ENCODE peak calls at places on chromosomes 13 and 19, in four cellular contexts. T is HepG2, D is NT2/D1, B is H1. I is an unnamed sample.

GRCh38 chr19:48507911-48508439 is 3.7 kb downstream of the LMTK3 start:
- DNase-seq in D (no peak), B (no peak), T (no peak), I (no peak)

GRCh38 chr19:38792250-38793111 is 3.5 kb downstream of the LGALS7B start:
- DNase-seq in B (no peak), T (no peak), D (no peak), I (no peak)

GRCh38 chr19:52941941-52942370 is 18.7 kb upstream of the ZNF888 start:
- DNase-seq in B (no peak), T (no peak), D (no peak), I (peak; percentile 7)

GRCh38 chr19:35474104-35474503 is 16.2 kb downstream of the KRTDAP start:
- DNase-seq in D (no peak), B (no peak), T (no peak), I (no peak)

GRCh38 chr19:30060872-30061556 is 119.0 kb downstream of the URI1 start:
- DNase-seq in T (no peak), D (no peak), B (no peak), I (peak; percentile 60)

GRCh38 chr13:63481334-63481733 is 2065.7 kb upstream of the PCDH20 start:
- DNase-seq in D (no peak), T (no peak), B (no peak), I (peak; percentile 63)

GRCh38 chr13:111519041-111519440 is 198.6 kb downstream of the TEX29 start:
- DNase-seq in B (no peak), D (no peak), T (no peak), I (no peak)

GRCh38 chr13:111183959-111184684 is 69.0 kb downstream of the ARHGEF7 start:
- DNase-seq in D (no peak), T (no peak), B (no peak), I (no peak)

GRCh38 chr13:100526299-100527030 is 62.1 kb downstream of the GGACT start:
- DNase-seq in B (no peak), D (no peak), T (no peak), I (no peak)

GRCh38 chr19:21698215-21698614 is 69.2 kb downstream of the ZNF100 start:
- DNase-seq in T (peak; percentile 4), D (peak; percentile 18), B (no peak), I (no peak)
- TF ChIP-seq SUZ12 in T (no peak), D (no peak), B (no peak), I (no peak)

DNA sequence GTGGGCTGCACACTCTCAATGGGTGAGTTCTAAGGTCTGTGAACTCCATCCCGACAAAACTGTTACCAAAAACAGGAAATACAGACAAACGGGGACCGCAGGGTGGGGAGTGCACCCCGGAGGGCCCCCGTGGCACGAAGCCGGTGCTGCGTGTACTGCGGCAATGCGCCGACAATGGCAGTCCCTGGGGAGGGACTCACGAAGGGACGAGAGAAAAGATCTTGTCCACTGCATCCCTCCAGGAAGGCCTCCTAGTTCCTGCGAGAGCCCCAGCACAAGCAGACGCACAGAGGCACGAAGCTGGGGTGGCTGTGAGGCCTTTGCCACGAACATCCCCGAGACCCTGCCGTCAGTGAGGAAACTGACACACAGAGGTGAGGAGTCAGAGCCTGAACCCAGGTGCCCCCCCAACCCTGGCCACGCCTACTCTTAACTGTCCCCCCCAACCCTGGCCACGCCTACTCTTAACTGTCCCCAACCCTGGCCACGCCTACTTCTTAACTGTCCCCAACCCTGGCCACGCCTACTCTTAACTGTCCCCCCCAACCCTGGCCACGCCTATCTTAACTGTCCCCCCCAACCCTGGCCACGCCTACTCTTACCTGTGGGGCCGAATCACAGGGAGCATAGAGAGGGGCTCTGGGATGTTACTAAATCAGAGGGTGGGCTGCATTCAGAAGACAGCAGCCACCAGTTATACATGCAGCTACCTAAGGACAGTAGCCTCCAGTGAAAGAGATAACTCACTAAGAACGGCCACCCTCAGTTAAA is 4.2 kb downstream of the MED16 start:
- DNase-seq in D (no peak), T (no peak), B (no peak), I (no peak)
- TF ChIP-seq SUZ12 in D (no peak), T (no peak), B (no peak), I (no peak)

GRCh38 chr13:45104294-45104693 is 16.0 kb upstream of the GTF2F2 start:
- DNase-seq in D (no peak), B (no peak), T (no peak), I (no peak)

GRCh38 chr13:45100855-45101254 is 19.5 kb upstream of the GTF2F2 start:
- DNase-seq in B (no peak), T (no peak), D (no peak), I (no peak)

GRCh38 chr13:45102136-45102802 is 18.0 kb upstream of the GTF2F2 start:
- DNase-seq in B (no peak), D (no peak), T (no peak), I (no peak)

GRCh38 chr13:45105895-45106294 is 14.4 kb upstream of the GTF2F2 start:
- DNase-seq in B (no peak), D (no peak), T (no peak), I (no peak)

GRCh38 chr13:45101327-45102018 is 18.8 kb upstream of the GTF2F2 start:
- DNase-seq in T (no peak), D (peak; percentile 32), B (no peak), I (no peak)
- TF ChIP-seq SUZ12 in T (no peak), D (no peak), B (no peak), I (no peak)

DNA sequence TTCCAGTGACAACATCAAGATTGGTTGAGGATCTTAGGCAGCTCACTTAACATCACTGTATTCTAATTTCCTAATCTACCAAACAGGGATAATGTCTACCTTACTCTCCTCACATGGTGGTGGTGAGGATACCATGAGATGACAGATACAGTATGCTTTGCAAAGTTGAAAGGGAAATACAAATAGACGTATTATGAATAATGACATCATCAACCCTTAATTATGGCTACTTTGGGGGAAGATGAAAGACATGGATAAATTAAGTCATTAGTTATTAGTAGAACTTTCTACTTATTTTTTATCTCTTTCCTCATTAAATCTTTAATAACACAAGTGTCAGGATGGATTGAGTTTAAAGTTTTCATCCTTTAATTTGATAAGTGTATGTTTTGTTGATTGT is 532.5 kb downstream of the KLF12 start:
- DNase-seq in D (no peak), B (no peak), T (no peak), I (no peak)
- TF ChIP-seq SUZ12 in D (no peak), B (no peak), T (no peak), I (no peak)

DNA sequence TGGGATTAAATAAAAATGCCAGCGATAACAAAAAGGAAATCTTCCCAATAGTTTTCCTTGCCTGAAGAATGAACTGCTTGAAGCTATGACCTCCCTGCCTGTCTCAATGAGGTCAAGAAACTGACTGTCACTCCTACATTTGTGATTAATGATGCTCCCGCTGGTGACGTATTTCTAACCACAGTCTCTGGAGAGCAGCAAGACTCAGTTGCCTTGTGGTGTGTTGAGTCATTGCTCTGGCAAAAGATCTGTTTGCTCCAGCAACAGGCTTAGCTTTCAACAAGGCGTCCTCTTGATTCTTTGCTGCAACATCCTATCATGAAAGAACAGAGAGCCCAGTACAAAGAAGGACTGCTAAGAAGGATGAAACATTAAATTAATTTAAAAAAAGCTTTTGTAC is 1051.4 kb downstream of the DIAPH3 start:
- DNase-seq in B (no peak), T (no peak), D (no peak), I (no peak)
- TF ChIP-seq SUZ12 in B (no peak), T (no peak), D (no peak), I (no peak)

GRCh38 chr19:8367327-8368001 is 3.5 kb downstream of the ANGPTL4 start:
- DNase-seq in T (no peak), B (peak; percentile 43), D (no peak), I (peak; percentile 45)

GRCh38 chr19:8370176-8371010 is 6.4 kb downstream of the ANGPTL4 start:
- DNase-seq in D (no peak), T (no peak), B (no peak), I (no peak)

GRCh38 chr19:8373867-8374813 is 10.2 kb downstream of the ANGPTL4 start:
- DNase-seq in T (peak; percentile 98), B (no peak), D (no peak), I (no peak)

GRCh38 chr19:8368136-8368535 is 4.2 kb downstream of the ANGPTL4 start:
- DNase-seq in T (no peak), B (no peak), D (no peak), I (peak; percentile 4)

DNA sequence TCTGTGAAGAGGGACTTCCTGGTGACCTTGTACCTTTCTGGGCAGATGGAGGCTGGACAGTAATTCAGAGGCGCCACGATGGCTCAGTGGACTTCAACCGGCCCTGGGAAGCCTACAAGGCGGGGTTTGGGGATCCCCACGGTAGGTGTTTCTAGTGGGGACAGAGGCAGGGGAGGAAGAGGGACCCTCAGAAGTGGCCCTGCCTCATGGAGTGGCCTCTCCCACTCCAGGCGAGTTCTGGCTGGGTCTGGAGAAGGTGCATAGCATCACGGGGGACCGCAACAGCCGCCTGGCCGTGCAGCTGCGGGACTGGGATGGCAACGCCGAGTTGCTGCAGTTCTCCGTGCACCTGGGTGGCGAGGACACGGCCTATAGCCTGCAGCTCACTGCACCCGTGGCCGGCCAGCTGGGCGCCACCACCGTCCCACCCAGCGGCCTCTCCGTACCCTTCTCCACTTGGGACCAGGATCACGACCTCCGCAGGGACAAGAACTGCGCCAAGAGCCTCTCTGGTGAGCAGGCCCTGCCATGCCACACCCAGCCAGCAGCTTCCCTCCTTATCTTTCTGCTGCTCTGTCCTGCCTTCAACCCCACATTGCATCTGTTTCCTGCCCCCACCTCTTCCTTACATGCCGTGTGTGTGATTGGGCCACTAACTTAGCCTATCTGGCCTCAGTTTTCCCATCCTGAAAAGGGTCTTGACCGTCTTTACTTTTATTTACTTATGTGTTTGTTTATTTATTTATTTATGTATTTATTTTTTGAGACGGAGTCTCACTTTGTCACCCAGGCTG is 7.3 kb downstream of the ANGPTL4 start:
- DNase-seq in B (no peak), D (no peak), T (no peak), I (no peak)
- TF ChIP-seq SUZ12 in B (no peak), D (no peak), T (no peak), I (no peak)